ENCODE peak calls at places on chromosomes 12 and 14, in four cellular contexts. W is NCI-H748 treated with DMSO at 0.1 percent for 48 hours, M is LHCN-M2, X is amniotic stem cell. H is an unnamed sample.

GRCh38 chr14:92686763-92687427 is 61.5 kb downstream of the LGMN start:
- DNase-seq in X (no peak), W (peak; percentile 69), M (no peak), H (peak; percentile 30)

GRCh38 chr12:54374555-54375257 is 9.8 kb downstream of the ZNF385A start:
- DNase-seq in X (no peak), W (peak; percentile 24), M (peak; percentile 76), H (no peak)

GRCh38 chr12:32444895-32445294 is 45.5 kb downstream of the FGD4 start:
- DNase-seq in X (no peak), W (no peak), M (peak; percentile 82), H (no peak)

GRCh38 chr12:2101798-2102197 is 49.0 kb downstream of the CACNA1C start:
- DNase-seq in X (no peak), W (no peak), M (no peak), H (no peak)

GRCh38 chr12:57836442-57837375 is 9.8 kb downstream of the CTDSP2 start:
- DNase-seq in M (peak; percentile 56), X (no peak), W (no peak), H (no peak)

GRCh38 chr12:10339441-10339840 is 31.8 kb downstream of the KLRD1 start:
- DNase-seq in M (peak; percentile 63), X (no peak), W (no peak), H (no peak)

GRCh38 chr14:62532186-62532585 is 513.1 kb downstream of the KCNH5 start:
- DNase-seq in X (no peak), W (no peak), M (no peak), H (no peak)

GRCh38 chr14:35687335-35687939 is 121.7 kb downstream of the RALGAPA1 start:
- DNase-seq in M (peak; percentile 46), W (peak; percentile 49), X (peak; percentile 27), H (peak; percentile 27)

GRCh38 chr14:105867961-105868599 is 341.7 kb downstream of the TMEM121 start:
- DNase-seq in W (no peak), X (no peak), M (no peak), H (no peak)

GRCh38 chr14:99655521-99655920 is 10.6 kb downstream of the HHIPL1 start:
- DNase-seq in M (peak; percentile 8), X (no peak), W (no peak), H (no peak)

GRCh38 chr14:74360163-74360562 is 11.9 kb downstream of the VRTN start:
- DNase-seq in M (no peak), W (no peak), X (no peak), H (peak; percentile 64)

GRCh38 chr14:22849212-22849819 is 12.9 kb downstream of the MMP14 start:
- DNase-seq in W (no peak), X (no peak), M (no peak), H (no peak)

GRCh38 chr12:92469837-92470236 is 233.0 kb upstream of the PLEKHG7 start:
- DNase-seq in M (peak; percentile 93), X (no peak), W (no peak), H (no peak)

GRCh38 chr12:46357438-46358324 is 14.9 kb downstream of the SLC38A2 start:
- DNase-seq in X (peak; percentile 41), W (no peak), M (peak; percentile 76), H (no peak)

GRCh38 chr12:68539615-68539952 is 71.1 kb upstream of the RAP1B start:
- DNase-seq in W (no peak), X (no peak), M (no peak), H (no peak)

GRCh38 chr12:91577586-91578539 is 395.2 kb upstream of the DCN start:
- DNase-seq in M (peak; percentile 49), W (peak; percentile 31), X (no peak), H (peak; percentile 56)

GRCh38 chr14:44620106-44621019 is 113.3 kb upstream of the FSCB start:
- DNase-seq in W (no peak), M (no peak), X (no peak), H (no peak)

GRCh38 chr12:7127916-7128626 is 618 bp downstream of the RBP5 start:
- DNase-seq in M (no peak), W (no peak), X (no peak), H (no peak)

GRCh38 chr12:54232790-54233189 is 44.0 kb upstream of the SMUG1 start:
- DNase-seq in X (no peak), M (peak; percentile 76), W (no peak), H (no peak)

GRCh38 chr12:48001426-48002178 is 2.7 kb downstream of the COL2A1 start:
- DNase-seq in X (no peak), M (no peak), W (peak; percentile 75), H (peak; percentile 84)

GRCh38 chr14:53894456-53894855 is 62.2 kb downstream of the BMP4 start:
- DNase-seq in X (peak; percentile 30), W (no peak), M (peak; percentile 89), H (no peak)

GRCh38 chr12:4145990-4146859 is 127.3 kb upstream of the CCND2 start:
- DNase-seq in M (no peak), W (no peak), X (no peak), H (no peak)

GRCh38 chr12:112116232-112117060 is 7.9 kb upstream of the NAA25 start:
- DNase-seq in W (no peak), M (no peak), X (no peak), H (peak; percentile 15)

GRCh38 chr14:101559624-101560533 is 1.4 kb upstream of the DIO3 start:
- DNase-seq in W (no peak), M (no peak), X (no peak), H (peak; percentile 17)

H was measured in NCI-H526.